ENCODE peak calls at places on chromosomes 11 and 22, in ten cellular contexts. D is IMR-90, U is AG04449, L is stomach, P is AG09309, X is endodermal cell, S is endothelial cell, Y is mammary epithelial cell, H is cardiac fibroblast, J is mucosa of descending colon. T is an unnamed sample.

GRCh38 chr11:132075447-132075846 is 705.0 kb downstream of the NTM start:
- DNase-seq in P (no peak), D (no peak), S (no peak), H (no peak), X (no peak), Y (no peak), U (no peak), L (no peak), J (no peak), T (no peak)

GRCh38 chr11:8095356-8095755 is 14.3 kb downstream of the TUB start:
- DNase-seq in J (no peak), D (no peak), X (peak; percentile 36), U (no peak), H (no peak), Y (no peak), P (no peak), S (no peak), L (peak; percentile 5), T (no peak)

GRCh38 chr11:80495116-80495515 is 1054.3 kb upstream of the TENM4 start:
- DNase-seq in X (no peak), L (no peak), S (no peak), D (no peak), J (no peak), P (no peak), H (no peak), U (no peak), Y (peak; percentile 69), T (no peak)

GRCh38 chr11:86737752-86738151 is 62.6 kb upstream of the PRSS23 start:
- DNase-seq in H (peak; percentile 93), L (no peak), J (no peak), U (no peak), D (peak; percentile 49), X (no peak), Y (no peak), S (no peak), P (no peak), T (no peak)

GRCh38 chr22:17606472-17606871 is 22.1 kb downstream of the ATP6V1E1 start:
- DNase-seq in H (peak; percentile 74), P (no peak), Y (no peak), X (no peak), J (no peak), L (no peak), S (no peak), U (peak; percentile 36), D (peak; percentile 65), T (no peak)

GRCh38 chr11:99422581-99423434 is 402.1 kb downstream of the CNTN5 start:
- DNase-seq in Y (no peak), J (no peak), H (no peak), P (no peak), X (peak; percentile 53), S (no peak), U (no peak), D (peak; percentile 1), L (no peak), T (no peak)

GRCh38 chr11:10505278-10506012 is 35.5 kb downstream of the RNF141 start:
- DNase-seq in L (no peak), J (no peak), D (no peak), U (no peak), P (no peak), Y (no peak), H (no peak), X (no peak), S (no peak), T (no peak)

GRCh38 chr22:50317674-50318073 is 9.1 kb downstream of the DENND6B start:
- DNase-seq in U (no peak), P (no peak), S (no peak), L (no peak), H (no peak), X (no peak), J (peak; percentile 51), D (no peak), Y (no peak), T (no peak)

GRCh38 chr11:82533628-82534353 is 199.9 kb downstream of the FAM181B start:
- DNase-seq in X (no peak), H (no peak), Y (peak; percentile 0), D (no peak), L (no peak), U (no peak), J (no peak), P (no peak), S (no peak), T (no peak)

GRCh38 chr11:60844045-60844869 is 2.3 kb downstream of the CCDC86 start:
- DNase-seq in Y (no peak), X (no peak), L (no peak), P (no peak), S (no peak), H (no peak), J (no peak), U (no peak), D (peak; percentile 56), T (no peak)

GRCh38 chr22:37290737-37291136 is 8.4 kb downstream of the CYTH4 start:
- DNase-seq in S (no peak), X (no peak), U (no peak), D (peak; percentile 69), J (no peak), L (no peak), Y (peak; percentile 48), H (peak; percentile 59), P (no peak), T (peak; percentile 59)

GRCh38 chr11:14341968-14342367 is 17.0 kb downstream of the RRAS2 start:
- DNase-seq in X (no peak), L (no peak), U (no peak), J (no peak), P (no peak), S (no peak), H (no peak), D (no peak), Y (no peak), T (no peak)

GRCh38 chr22:41830174-41830573 is 2.7 kb upstream of the SREBF2 start:
- DNase-seq in X (peak; percentile 63), H (no peak), L (no peak), P (no peak), D (no peak), J (no peak), S (no peak), U (no peak), Y (no peak), T (no peak)

GRCh38 chr11:72309074-72309598 is 65.2 kb upstream of the PHOX2A start:
- DNase-seq in Y (no peak), X (no peak), D (no peak), U (no peak), P (no peak), H (no peak), L (no peak), S (no peak), J (no peak), T (no peak)

GRCh38 chr11:94309757-94310156 is 5.4 kb downstream of the IZUMO1R start:
- DNase-seq in D (no peak), P (no peak), S (no peak), L (no peak), X (no peak), U (no peak), H (no peak), Y (peak; percentile 57), J (no peak), T (no peak)

GRCh38 chr11:13668957-13669521 is 571 bp downstream of the FAR1 start:
- DNase-seq in J (peak; percentile 77), P (no peak), L (peak; percentile 41), S (peak; percentile 49), X (peak; percentile 70), U (no peak), H (peak; percentile 21), D (peak; percentile 7), Y (peak; percentile 53), T (peak; percentile 71)

GRCh38 chr11:102309621-102310541 is 7.4 kb upstream of the BIRC3 start:
- DNase-seq in D (no peak), H (no peak), J (no peak), Y (no peak), L (no peak), U (no peak), X (peak; percentile 84), P (no peak), S (no peak), T (no peak)
- TF ChIP-seq CTCF in D (no peak), H (no peak), J (no peak), Y (no peak), L (no peak), U (no peak), X (peak; percentile 78), P (peak; percentile 13), S (peak; percentile 28), T (no peak)

DNA sequence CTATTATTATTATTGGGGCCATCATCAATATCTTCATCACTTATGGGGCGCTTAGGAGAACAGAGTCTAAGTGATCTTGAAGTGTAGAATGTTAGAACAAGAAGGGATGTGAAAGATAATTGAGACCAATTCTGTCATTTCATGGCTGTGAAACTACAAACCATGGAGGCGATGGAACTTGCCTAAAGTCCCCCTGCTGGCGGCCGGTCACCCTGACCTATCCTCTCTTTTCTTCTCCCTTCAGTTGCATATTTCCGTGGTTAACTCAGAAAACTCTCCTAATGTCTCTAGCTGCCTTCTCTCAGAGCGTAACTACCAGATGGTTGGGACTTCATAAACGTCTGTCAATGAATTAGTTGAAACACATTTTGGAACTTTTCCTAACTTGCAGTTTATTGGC is 6.6 kb upstream of the OR4B1 start:
- DNase-seq in L (no peak), P (no peak), X (peak; percentile 78), D (peak; percentile 17), J (no peak), H (no peak), U (no peak), Y (no peak), S (no peak), T (no peak)
- TF ChIP-seq CTCF in L (no peak), P (peak; percentile 42), X (peak; percentile 74), D (peak; percentile 28), J (no peak), H (peak; percentile 32), U (no peak), Y (no peak), S (no peak), T (peak; percentile 9)

DNA sequence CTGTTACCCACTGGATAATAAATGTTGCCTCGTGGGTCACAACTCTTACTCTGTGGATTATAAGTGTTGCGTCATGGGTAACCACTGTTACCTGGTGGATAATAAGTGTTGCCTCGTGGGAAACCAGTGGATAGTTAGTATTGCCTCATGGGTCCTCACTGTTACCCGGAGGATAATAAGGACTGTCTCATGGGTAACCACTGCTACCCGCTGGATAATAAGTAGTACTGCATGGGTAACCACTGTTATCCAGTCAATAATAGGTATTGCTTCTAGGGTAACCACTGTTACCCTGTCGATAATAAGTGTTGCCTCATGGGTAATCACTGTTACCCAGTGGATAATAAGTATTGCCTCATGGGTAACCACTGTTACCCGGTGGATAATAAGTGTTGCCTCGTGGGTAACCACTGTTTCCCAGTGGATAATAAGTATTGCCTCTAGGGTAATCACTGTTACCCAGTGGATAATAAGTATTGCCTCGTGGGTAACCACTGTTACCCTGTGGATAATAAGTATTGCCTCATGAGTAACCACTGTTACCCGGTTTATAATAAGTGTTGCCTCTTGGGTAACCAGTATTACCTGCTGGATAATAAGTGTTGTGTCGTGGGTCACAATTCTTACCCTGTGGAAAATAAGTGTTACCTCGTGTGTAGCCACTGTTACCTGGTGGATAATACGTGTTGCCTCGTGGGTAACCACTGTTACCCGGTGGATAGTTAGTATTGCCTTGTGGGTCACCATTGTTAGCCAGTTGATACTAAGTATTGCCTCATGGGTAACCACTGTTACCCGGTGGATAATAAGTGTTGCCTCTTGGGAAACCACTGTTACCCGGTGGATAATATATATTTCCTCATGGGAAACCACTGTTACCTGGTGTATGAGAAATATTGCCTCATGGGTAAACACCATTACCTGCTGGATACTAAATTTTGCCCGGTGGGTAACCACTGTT is 15.7 kb upstream of the NXPE4 start:
- DNase-seq in P (no peak), H (peak; percentile 25), S (no peak), U (no peak), D (peak; percentile 5), Y (no peak), X (peak; percentile 9), J (no peak), L (no peak), T (no peak)
- TF ChIP-seq CTCF in P (peak; percentile 31), H (peak; percentile 12), S (no peak), U (no peak), D (peak; percentile 10), Y (peak; percentile 31), X (peak; percentile 43), J (no peak), L (peak; percentile 11), T (no peak)

GRCh38 chr11:6568191-6568918 is 35.1 kb downstream of the RRP8 start:
- DNase-seq in U (no peak), S (no peak), Y (peak; percentile 24), X (peak; percentile 81), P (no peak), J (no peak), L (peak; percentile 66), H (peak; percentile 87), D (peak; percentile 65), T (no peak)
- TF ChIP-seq CTCF in U (no peak), S (no peak), Y (no peak), X (peak; percentile 50), P (peak; percentile 6), J (no peak), L (no peak), H (no peak), D (no peak), T (no peak)

T was measured in glutamatergic neuron.